ENCODE peak calls at places on chromosomes 4 and X, in nine cellular contexts. P, I, N, E, Y, O, D, X and F are unnamed samples.
A peak's percentile ranks its signal among the peaks of the same experiment; 100 is the strongest.

GRCh38 chr4:15489551-15489950 is 19.9 kb downstream of the CC2D2A start:
- DNase-seq in P (no peak), I (no peak), N (no peak), E (no peak), Y (no peak), O (no peak), D (no peak), X (no peak), F (no peak)

GRCh38 chrX:20267924-20268701 is 1.4 kb upstream of the RPS6KA3 start:
- DNase-seq in P (no peak), I (no peak), N (peak; percentile 21), E (peak; percentile 15), Y (no peak), O (no peak), D (peak; percentile 30), X (peak; percentile 37), F (no peak)

GRCh38 chr4:158850800-158851644 is 82.2 kb downstream of the FNIP2 start:
- DNase-seq in P (peak; percentile 15), I (no peak), N (peak; percentile 9), E (peak; percentile 57), Y (no peak), O (no peak), D (no peak), X (no peak), F (no peak)

GRCh38 chrX:38275615-38276014 is 51.7 kb downstream of the RPGR start:
- DNase-seq in P (peak; percentile 27), I (no peak), N (no peak), E (peak; percentile 88), Y (no peak), O (no peak), D (no peak), X (no peak), F (peak; percentile 63)

GRCh38 chr4:38020386-38020785 is 60.2 kb downstream of the PTTG2 start:
- DNase-seq in P (no peak), I (no peak), N (no peak), E (no peak), Y (no peak), O (no peak), D (no peak), X (no peak), F (no peak)

GRCh38 chr4:37780444-37781133 is 45.9 kb upstream of the PGM2 start:
- DNase-seq in P (no peak), I (no peak), N (peak; percentile 19), E (peak; percentile 15), Y (peak; percentile 44), O (no peak), D (no peak), X (no peak), F (no peak)

GRCh38 chrX:125131146-125131545 is 188.5 kb upstream of the TEX13C start:
- DNase-seq in P (no peak), I (no peak), N (no peak), E (no peak), Y (no peak), O (no peak), D (no peak), X (no peak), F (no peak)

GRCh38 chrX:1486749-1487361 is 34.1 kb upstream of the ASMTL start:
- DNase-seq in P (no peak), I (no peak), N (no peak), E (no peak), Y (no peak), O (no peak), D (no peak), X (no peak), F (no peak)

GRCh38 chrX:110204986-110205385 is 112.9 kb downstream of the AMMECR1 start:
- DNase-seq in P (no peak), I (no peak), N (no peak), E (peak; percentile 86), Y (no peak), O (no peak), D (no peak), X (no peak), F (peak; percentile 27)

GRCh38 chr4:82988323-82988832 is 22.2 kb downstream of the LIN54 start:
- DNase-seq in P (no peak), I (no peak), N (no peak), E (peak; percentile 97), Y (no peak), O (no peak), D (no peak), X (no peak), F (peak; percentile 46)

GRCh38 chrX:47976254-47977151 is 27.3 kb downstream of the ZNF182 start:
- DNase-seq in P (no peak), I (no peak), N (no peak), E (no peak), Y (no peak), O (no peak), D (no peak), X (no peak), F (no peak)

GRCh38 chr4:144591401-144591800 is 54.6 kb upstream of the HHIP start:
- DNase-seq in P (no peak), I (peak; percentile 65), N (no peak), E (peak; percentile 78), Y (no peak), O (peak; percentile 64), D (no peak), X (no peak), F (no peak)